ENCODE peak calls at places on chromosomes 7 and 10, in eight cellular contexts. M is SK-N-SH, E is neural progenitor cell, J is Karpas-422, K is astrocyte, H is fibroblast of lung, I is colonic mucosa, G is HepG2. W is an unnamed sample.
A peak's percentile ranks its signal among the peaks of the same experiment; 100 is the strongest.

GRCh38 chr7:28984631-28985030 is 26.5 kb upstream of the TRIL start:
- DNase-seq in E (peak; percentile 65), G (no peak), M (peak; percentile 42), H (peak; percentile 91), J (peak; percentile 12), I (peak; percentile 31), K (peak; percentile 87), W (peak; percentile 93)

GRCh38 chr7:137869260-137869659 is 22.5 kb upstream of the DGKI start:
- DNase-seq in I (no peak), H (no peak), J (no peak), K (no peak), M (no peak), G (no peak), E (no peak), W (no peak)

GRCh38 chr10:131846224-131847101 is 54.3 kb upstream of the PPP2R2D start:
- DNase-seq in K (no peak), H (no peak), I (no peak), E (no peak), M (no peak), G (no peak), J (no peak), W (no peak)

GRCh38 chr10:74329873-74330272 is 178.9 kb downstream of the ADK start:
- DNase-seq in E (no peak), K (peak; percentile 44), J (no peak), H (no peak), M (no peak), I (no peak), G (no peak), W (no peak)

GRCh38 chr10:99850041-99850766 is 67.8 kb downstream of the ABCC2 start:
- DNase-seq in I (no peak), J (no peak), G (no peak), K (no peak), E (no peak), M (no peak), H (no peak), W (no peak)

GRCh38 chr10:129849853-129850252 is 114.2 kb downstream of the EBF3 start:
- DNase-seq in K (no peak), G (no peak), E (no peak), M (no peak), H (no peak), J (no peak), I (no peak), W (no peak)

GRCh38 chr10:29687411-29688160 is 52.8 kb upstream of the SVIL start:
- DNase-seq in E (no peak), I (no peak), K (peak; percentile 24), H (peak; percentile 43), J (no peak), G (no peak), M (no peak), W (peak; percentile 24)

GRCh38 chr7:29906200-29907022 is 83.2 kb downstream of the SCRN1 start:
- DNase-seq in K (no peak), G (no peak), H (no peak), E (no peak), M (no peak), I (no peak), J (peak; percentile 53), W (no peak)

GRCh38 chr7:151869968-151870918 is 6.7 kb downstream of the PRKAG2 start:
- DNase-seq in G (no peak), E (no peak), H (no peak), K (no peak), I (no peak), M (no peak), J (no peak), W (no peak)

GRCh38 chr7:189719-190118 is 2.7 kb upstream of the FAM20C start:
- DNase-seq in K (no peak), E (no peak), G (no peak), J (no peak), M (no peak), H (no peak), I (no peak), W (no peak)

GRCh38 chr7:45239486-45239885 is 81.9 kb downstream of the RAMP3 start:
- DNase-seq in M (no peak), K (peak; percentile 69), E (no peak), G (no peak), J (no peak), H (peak; percentile 23), I (no peak), W (peak; percentile 16)

GRCh38 chr7:53121374-53121773 is 85.9 kb downstream of the POM121L12 start:
- DNase-seq in M (no peak), I (no peak), E (no peak), H (no peak), J (no peak), G (no peak), K (no peak), W (no peak)

GRCh38 chr10:76397210-76397881 is 965.9 kb downstream of the LRMDA start:
- DNase-seq in G (no peak), H (peak; percentile 42), I (no peak), J (no peak), M (no peak), E (no peak), K (peak; percentile 94), W (peak; percentile 30)

GRCh38 chr7:154853727-154854095 is 149.2 kb downstream of the PAXIP1 start:
- DNase-seq in K (no peak), E (no peak), I (no peak), M (no peak), H (no peak), J (no peak), G (no peak), W (no peak)

GRCh38 chr7:33798671-33799325 is 106.5 kb upstream of the BMPER start:
- DNase-seq in K (no peak), I (no peak), E (no peak), M (no peak), J (no peak), H (no peak), G (no peak), W (no peak)

GRCh38 chr7:36723951-36724664 is at the start of gene AOAH:
- DNase-seq in K (no peak), M (no peak), G (no peak), H (no peak), I (peak; percentile 45), J (no peak), E (no peak), W (no peak)

GRCh38 chr7:116446179-116446855 is 53.2 kb upstream of the CAV2 start:
- DNase-seq in M (no peak), G (no peak), I (no peak), E (no peak), K (no peak), J (no peak), H (peak; percentile 62), W (no peak)

GRCh38 chr7:116445447-116445846 is 54.1 kb upstream of the CAV2 start:
- DNase-seq in K (no peak), G (no peak), H (no peak), E (no peak), M (no peak), I (no peak), J (no peak), W (no peak)

GRCh38 chr7:116441534-116441933 is 58.0 kb upstream of the CAV2 start:
- DNase-seq in G (no peak), E (no peak), M (no peak), H (no peak), K (no peak), I (no peak), J (no peak), W (peak; percentile 76)

GRCh38 chr7:116443101-116443523 is 56.4 kb upstream of the CAV2 start:
- DNase-seq in G (peak; percentile 6), J (no peak), H (peak; percentile 93), I (no peak), E (no peak), K (peak; percentile 97), M (peak; percentile 13), W (peak; percentile 92)

DNA sequence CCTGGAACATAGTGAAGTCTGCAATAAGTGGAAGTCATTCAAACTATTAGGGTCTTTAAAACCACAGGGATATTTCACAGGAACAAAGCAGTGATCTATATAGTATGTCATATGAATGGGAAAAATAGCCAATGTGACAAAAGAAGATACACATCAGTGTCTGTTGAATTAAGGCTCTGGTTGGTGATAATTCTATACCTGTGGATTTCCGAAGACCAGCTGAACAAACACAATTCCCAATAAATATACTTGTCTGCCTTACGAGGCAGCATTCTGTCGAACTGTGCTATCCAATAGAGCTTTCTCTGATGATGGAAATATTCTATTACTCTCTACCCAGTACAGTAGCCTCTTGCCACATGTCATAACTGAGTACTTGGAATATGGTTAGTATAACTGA is 55.9 kb upstream of the CAV2 start:
- DNase-seq in G (no peak), E (no peak), I (no peak), J (no peak), H (no peak), K (no peak), M (no peak), W (no peak)
- H3K9ac ChIP-seq in G (no peak overlapping the region), E (no peak overlapping the region), I (no peak overlapping the region), J (no peak overlapping the region), H (no peak overlapping the region), K (peak overlapping the region; percentile 32), M (peak overlapping the region; percentile 35), W (peak overlapping the region; percentile 71)

DNA sequence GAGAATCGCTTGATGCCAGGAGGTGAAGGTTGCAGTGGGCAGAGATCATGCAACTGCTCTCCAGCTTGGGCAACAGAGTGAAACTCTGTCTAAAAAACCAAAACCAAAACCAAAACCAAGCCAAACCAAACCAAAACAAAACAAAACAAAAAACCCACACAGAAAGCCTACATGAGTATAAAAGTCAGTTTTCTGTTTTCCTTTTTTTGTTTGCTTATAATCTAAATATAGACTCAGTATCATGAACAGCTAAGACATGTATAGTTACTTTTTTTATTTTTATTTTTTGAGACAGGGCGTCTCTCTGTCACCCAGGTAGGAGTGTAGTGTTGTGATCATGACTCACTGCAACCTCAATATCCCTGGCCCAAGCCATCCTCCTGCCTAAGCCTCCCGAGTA is 16.8 kb upstream of the MTPN start:
- DNase-seq in H (no peak), M (no peak), G (no peak), I (no peak), E (no peak), J (no peak), K (no peak), W (no peak)
- H3K9ac ChIP-seq in H (no peak overlapping the region), M (no peak overlapping the region), G (no peak overlapping the region), I (no peak overlapping the region), E (no peak overlapping the region), J (no peak overlapping the region), K (no peak overlapping the region), W (no peak overlapping the region)

DNA sequence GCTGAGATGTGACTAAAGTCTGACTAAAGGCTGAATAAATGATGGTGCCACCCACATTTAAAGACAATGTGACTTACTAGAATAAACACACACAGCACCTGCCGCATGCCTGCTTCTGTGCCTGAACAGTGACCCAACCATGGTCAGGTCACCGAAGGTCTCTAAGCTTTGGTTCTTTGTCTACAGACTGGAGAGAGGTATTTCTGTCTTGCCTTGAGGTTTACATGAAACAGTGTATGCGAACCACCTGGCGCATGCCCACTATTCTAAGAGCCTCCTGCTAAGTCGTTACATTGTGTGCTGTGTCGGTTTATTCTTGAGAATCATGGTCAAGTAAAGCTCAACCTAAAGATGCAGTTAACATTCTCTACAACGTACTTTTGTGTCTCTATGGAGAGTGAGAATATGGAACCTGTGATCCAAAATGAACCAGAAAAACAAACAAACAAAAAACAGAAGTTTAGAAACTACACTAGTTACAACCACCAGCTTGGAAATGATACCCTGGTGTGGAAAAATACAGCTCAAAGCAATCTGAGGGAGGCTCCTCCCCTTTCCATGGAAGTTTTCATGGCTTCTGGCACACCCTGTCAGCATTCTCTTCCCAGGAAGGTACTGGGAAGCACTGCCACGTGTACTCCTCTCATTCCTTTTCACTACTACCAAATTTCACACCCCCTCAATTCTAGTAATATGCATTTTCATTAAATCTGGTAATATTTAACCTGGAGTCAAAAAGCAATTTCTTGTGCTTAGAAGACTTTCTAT is 40.0 kb downstream of the VOPP1 start:
- DNase-seq in K (no peak), I (no peak), H (no peak), J (no peak), M (no peak), G (no peak), E (no peak), W (no peak)
- H3K9ac ChIP-seq in K (no peak overlapping the region), I (no peak overlapping the region), H (no peak overlapping the region), J (no peak overlapping the region), M (no peak overlapping the region), G (no peak overlapping the region), E (no peak overlapping the region), W (no peak overlapping the region)

GRCh38 chr7:2761131-2761624 is 73.2 kb downstream of the AMZ1 start:
- DNase-seq in I (no peak), E (no peak), M (peak; percentile 76), G (no peak), K (no peak), J (no peak), H (no peak), W (no peak)
- H3K9ac ChIP-seq in I (peak overlapping the region; percentile 66), E (no peak overlapping the region), M (no peak overlapping the region), G (no peak overlapping the region), K (peak overlapping the region; percentile 12), J (no peak overlapping the region), H (peak overlapping the region; percentile 27), W (peak overlapping the region; percentile 27)